ENCODE peak calls at places on chromosomes 13 and 19, in eight cellular contexts. One of them, this sample, is unnamed.

GRCh38 chr13:23560571-23561089 is 9.6 kb upstream of the TNFRSF19 start:
- DNase-seq in HCT116: no peak
- DNase-seq in SK-N-SH: no peak
- DNase-seq in A549: no peak
- DNase-seq in K562: no peak
- DNase-seq in H1: no peak
- DNase-seq in endothelial cell of umbilical vein: no peak
- DNase-seq in WTC11: no peak
- DNase-seq in this sample: no peak

GRCh38 chr13:84211048-84211447 is 328.8 kb upstream of the SLITRK1 start:
- DNase-seq in WTC11: no peak
- DNase-seq in A549: no peak
- DNase-seq in endothelial cell of umbilical vein: no peak
- DNase-seq in HCT116: no peak
- DNase-seq in H1: no peak
- DNase-seq in SK-N-SH: no peak
- DNase-seq in K562: no peak
- DNase-seq in this sample: no peak

GRCh38 chr13:26459276-26460131 is 98.0 kb upstream of the WASF3 start:
- DNase-seq in H1: no peak
- DNase-seq in WTC11: no peak
- DNase-seq in A549: no peak
- DNase-seq in HCT116: no peak
- DNase-seq in endothelial cell of umbilical vein: no peak
- DNase-seq in SK-N-SH: no peak
- DNase-seq in K562: no peak
- DNase-seq in this sample: no peak

GRCh38 chr19:4984448-4984990 is 15.6 kb downstream of the KDM4B start:
- DNase-seq in H1: no peak
- DNase-seq in A549: no peak
- DNase-seq in HCT116: no peak
- DNase-seq in K562: no peak
- DNase-seq in WTC11: no peak
- DNase-seq in SK-N-SH: peak; percentile 46
- DNase-seq in endothelial cell of umbilical vein: no peak
- DNase-seq in this sample: no peak

GRCh38 chr13:111045170-111045569 is 69.9 kb upstream of the ARHGEF7 start:
- DNase-seq in WTC11: no peak
- DNase-seq in SK-N-SH: no peak
- DNase-seq in H1: no peak
- DNase-seq in endothelial cell of umbilical vein: no peak
- DNase-seq in HCT116: no peak
- DNase-seq in K562: no peak
- DNase-seq in A549: no peak
- DNase-seq in this sample: no peak

GRCh38 chr19:7554990-7555864 is 19.7 kb downstream of the PNPLA6 start:
- DNase-seq in HCT116: no peak
- DNase-seq in A549: peak; percentile 48
- DNase-seq in K562: peak; percentile 90
- DNase-seq in endothelial cell of umbilical vein: no peak
- DNase-seq in SK-N-SH: peak; percentile 91
- DNase-seq in H1: peak; percentile 95
- DNase-seq in WTC11: peak; percentile 92
- DNase-seq in this sample: no peak

GRCh38 chr19:15118789-15119494 is 11.7 kb downstream of the SYDE1 start:
- DNase-seq in SK-N-SH: no peak
- DNase-seq in K562: no peak
- DNase-seq in H1: no peak
- DNase-seq in WTC11: no peak
- DNase-seq in endothelial cell of umbilical vein: no peak
- DNase-seq in HCT116: no peak
- DNase-seq in A549: no peak
- DNase-seq in this sample: no peak

GRCh38 chr19:45331411-45331810 is 8.7 kb upstream of the CKM start:
- DNase-seq in H1: no peak
- DNase-seq in HCT116: no peak
- DNase-seq in endothelial cell of umbilical vein: no peak
- DNase-seq in SK-N-SH: no peak
- DNase-seq in K562: no peak
- DNase-seq in WTC11: no peak
- DNase-seq in A549: no peak
- DNase-seq in this sample: no peak

GRCh38 chr13:102152790-102153189 is 249.1 kb downstream of the FGF14 start:
- DNase-seq in SK-N-SH: no peak
- DNase-seq in A549: no peak
- DNase-seq in endothelial cell of umbilical vein: no peak
- DNase-seq in WTC11: no peak
- DNase-seq in HCT116: no peak
- DNase-seq in H1: no peak
- DNase-seq in K562: no peak
- DNase-seq in this sample: no peak

GRCh38 chr19:46904114-46905060 is 43.6 kb downstream of the ARHGAP35 start:
- DNase-seq in K562: no peak
- DNase-seq in A549: no peak
- DNase-seq in endothelial cell of umbilical vein: peak; percentile 49
- DNase-seq in WTC11: no peak
- DNase-seq in H1: no peak
- DNase-seq in HCT116: no peak
- DNase-seq in SK-N-SH: peak; percentile 42
- DNase-seq in this sample: no peak

GRCh38 chr13:27170521-27171243 is 929 bp downstream of the USP12 start:
- DNase-seq in K562: peak; percentile 32
- DNase-seq in SK-N-SH: no peak
- DNase-seq in endothelial cell of umbilical vein: peak; percentile 68
- DNase-seq in WTC11: peak; percentile 75
- DNase-seq in A549: peak; percentile 15
- DNase-seq in H1: peak; percentile 83
- DNase-seq in HCT116: peak; percentile 8
- DNase-seq in this sample: peak; percentile 69

GRCh38 chr13:35988648-35989081 is 142.5 kb downstream of the DCLK1 start:
- DNase-seq in endothelial cell of umbilical vein: no peak
- DNase-seq in SK-N-SH: no peak
- DNase-seq in HCT116: no peak
- DNase-seq in K562: no peak
- DNase-seq in WTC11: no peak
- DNase-seq in A549: no peak
- DNase-seq in H1: peak; percentile 32
- DNase-seq in this sample: no peak

GRCh38 chr19:24065865-24066604 is 21.0 kb upstream of the ZNF254 start:
- DNase-seq in endothelial cell of umbilical vein: no peak
- DNase-seq in H1: no peak
- DNase-seq in SK-N-SH: no peak
- DNase-seq in WTC11: no peak
- DNase-seq in K562: no peak
- DNase-seq in A549: no peak
- DNase-seq in HCT116: no peak
- DNase-seq in this sample: no peak
- TF ChIP-seq MAX in endothelial cell of umbilical vein: no peak
- TF ChIP-seq MAX in H1: no peak
- TF ChIP-seq MAX in SK-N-SH: no peak
- TF ChIP-seq MAX in WTC11: no peak
- TF ChIP-seq MAX in K562: no peak
- TF ChIP-seq MAX in A549: no peak
- TF ChIP-seq MAX in HCT116: no peak
- TF ChIP-seq MAX in this sample: no peak

DNA sequence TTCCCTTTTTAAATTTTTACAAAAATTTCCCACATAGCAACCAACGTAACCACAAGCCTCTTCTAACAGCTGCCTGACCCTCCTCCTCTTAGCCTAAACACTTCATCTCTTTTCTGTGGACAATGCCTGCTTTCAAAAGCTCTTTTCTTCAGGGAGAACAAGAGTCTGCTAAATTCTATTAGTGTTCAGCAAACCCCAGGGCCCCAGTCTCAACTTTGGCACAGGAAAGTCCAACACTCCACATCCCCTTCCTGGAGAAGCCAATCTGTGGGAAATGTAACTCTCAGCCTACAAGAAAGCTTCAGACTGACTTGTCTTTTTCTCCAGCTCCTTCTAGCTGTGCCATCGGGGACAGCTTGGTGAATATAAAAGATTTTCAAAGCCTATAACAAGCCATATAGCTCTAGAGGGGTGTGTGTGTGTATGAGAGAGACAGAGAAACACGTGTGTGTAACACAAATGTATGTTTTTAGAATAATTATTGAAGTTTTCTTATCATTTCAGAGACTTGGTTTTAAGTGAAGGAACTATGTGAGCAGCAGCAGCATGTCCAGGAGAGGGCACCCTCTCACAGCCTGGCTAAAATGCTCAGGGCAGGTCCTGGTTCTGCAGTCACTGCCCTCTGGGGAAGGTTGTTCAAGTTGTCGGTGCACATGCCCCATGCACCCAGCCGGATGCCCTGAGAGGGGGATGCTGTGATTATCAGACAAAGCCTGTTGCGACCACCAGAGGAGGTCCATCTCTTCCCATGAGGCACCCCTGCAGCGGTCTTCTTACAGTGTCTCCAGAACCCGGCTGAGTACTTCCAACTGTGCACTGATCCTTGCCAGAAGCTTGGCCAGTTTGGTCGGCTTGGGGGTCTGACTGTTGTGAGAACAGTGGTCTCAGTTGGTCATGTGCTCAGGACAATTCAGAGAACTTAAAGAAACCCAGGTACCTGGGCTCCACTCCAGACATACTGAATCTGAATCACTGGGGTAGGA is 34.4 kb downstream of the CCDC70 start:
- DNase-seq in HCT116: peak; percentile 29
- DNase-seq in WTC11: peak; percentile 69
- DNase-seq in SK-N-SH: peak; percentile 62
- DNase-seq in A549: peak; percentile 41
- DNase-seq in endothelial cell of umbilical vein: peak; percentile 63
- DNase-seq in K562: peak; percentile 51
- DNase-seq in H1: peak; percentile 69
- DNase-seq in this sample: peak; percentile 79
- TF ChIP-seq MAX in HCT116: no peak
- TF ChIP-seq MAX in WTC11: no peak
- TF ChIP-seq MAX in SK-N-SH: no peak
- TF ChIP-seq MAX in A549: no peak
- TF ChIP-seq MAX in endothelial cell of umbilical vein: no peak
- TF ChIP-seq MAX in K562: no peak
- TF ChIP-seq MAX in H1: no peak
- TF ChIP-seq MAX in this sample: peak; percentile 67

DNA sequence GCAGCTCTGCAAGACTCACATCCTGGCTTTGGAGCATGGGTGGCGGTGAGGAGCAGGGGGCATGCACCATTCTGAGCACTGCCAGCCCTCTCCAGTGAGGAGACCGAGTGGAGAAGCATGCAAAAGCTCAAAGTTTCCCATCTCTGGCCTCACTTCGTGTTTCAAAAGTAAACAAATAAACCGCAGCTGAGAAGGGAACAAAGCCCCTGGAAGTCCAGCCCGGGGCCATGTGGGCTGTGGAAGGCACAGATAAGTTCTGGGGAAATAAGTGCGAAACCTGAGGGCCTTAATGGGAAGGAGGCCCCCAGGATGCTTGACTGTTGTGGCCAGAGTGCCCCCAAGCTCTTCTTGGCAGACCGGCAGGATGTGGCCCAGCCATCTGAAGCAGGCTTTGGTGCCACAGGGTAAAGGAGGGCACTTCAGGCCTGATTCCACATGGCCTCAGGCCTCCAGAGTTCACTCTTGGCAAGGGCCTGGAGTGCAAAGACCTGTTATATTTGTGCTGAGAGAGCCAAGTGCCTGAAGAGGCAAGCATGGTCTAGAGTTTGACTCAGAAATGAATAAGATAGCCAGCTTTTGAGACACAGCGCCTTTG is 1.2 kb downstream of the MEDAG start:
- DNase-seq in A549: no peak
- DNase-seq in WTC11: no peak
- DNase-seq in SK-N-SH: peak; percentile 52
- DNase-seq in K562: no peak
- DNase-seq in HCT116: no peak
- DNase-seq in endothelial cell of umbilical vein: peak; percentile 77
- DNase-seq in H1: no peak
- DNase-seq in this sample: no peak
- TF ChIP-seq MAX in A549: no peak
- TF ChIP-seq MAX in WTC11: no peak
- TF ChIP-seq MAX in SK-N-SH: no peak
- TF ChIP-seq MAX in K562: no peak
- TF ChIP-seq MAX in HCT116: no peak
- TF ChIP-seq MAX in endothelial cell of umbilical vein: no peak
- TF ChIP-seq MAX in H1: no peak
- TF ChIP-seq MAX in this sample: no peak

GRCh38 chr19:1523412-1524205 is at the start of gene PLK5:
- DNase-seq in H1: no peak
- DNase-seq in endothelial cell of umbilical vein: no peak
- DNase-seq in WTC11: peak; percentile 56
- DNase-seq in K562: peak; percentile 73
- DNase-seq in SK-N-SH: peak; percentile 69
- DNase-seq in HCT116: no peak
- DNase-seq in A549: no peak
- DNase-seq in this sample: no peak

GRCh38 chr19:1522061-1522460 is 1.8 kb upstream of the PLK5 start:
- DNase-seq in SK-N-SH: no peak
- DNase-seq in A549: no peak
- DNase-seq in WTC11: no peak
- DNase-seq in endothelial cell of umbilical vein: no peak
- DNase-seq in H1: no peak
- DNase-seq in K562: no peak
- DNase-seq in HCT116: no peak
- DNase-seq in this sample: no peak

GRCh38 chr19:1520203-1520780 is 3.6 kb upstream of the PLK5 start:
- DNase-seq in A549: no peak
- DNase-seq in HCT116: no peak
- DNase-seq in endothelial cell of umbilical vein: no peak
- DNase-seq in H1: no peak
- DNase-seq in K562: no peak
- DNase-seq in SK-N-SH: no peak
- DNase-seq in WTC11: no peak
- DNase-seq in this sample: peak; percentile 31

GRCh38 chr19:1522838-1523237 is 1.0 kb upstream of the PLK5 start:
- DNase-seq in SK-N-SH: no peak
- DNase-seq in A549: no peak
- DNase-seq in WTC11: no peak
- DNase-seq in K562: no peak
- DNase-seq in HCT116: no peak
- DNase-seq in H1: no peak
- DNase-seq in endothelial cell of umbilical vein: no peak
- DNase-seq in this sample: no peak

GRCh38 chr19:1521636-1522035 is 2.2 kb upstream of the PLK5 start:
- DNase-seq in A549: no peak
- DNase-seq in HCT116: no peak
- DNase-seq in WTC11: no peak
- DNase-seq in K562: no peak
- DNase-seq in H1: no peak
- DNase-seq in endothelial cell of umbilical vein: no peak
- DNase-seq in SK-N-SH: no peak
- DNase-seq in this sample: no peak
- TF ChIP-seq MAX in A549: no peak
- TF ChIP-seq MAX in HCT116: no peak
- TF ChIP-seq MAX in WTC11: no peak
- TF ChIP-seq MAX in K562: no peak
- TF ChIP-seq MAX in H1: no peak
- TF ChIP-seq MAX in endothelial cell of umbilical vein: no peak
- TF ChIP-seq MAX in SK-N-SH: no peak
- TF ChIP-seq MAX in this sample: no peak